ENCODE peak calls at places on chromosomes 11 and 22, in ten cellular contexts. One of them, this sample, is unnamed.

GRCh38 chr11:54946429-54946828 is 239.8 kb downstream of the OR4A5 start:
- DNase-seq in HS-27A: no peak
- DNase-seq in stimulated activated CD4-positive, alpha-beta T cell treated with anti-CD3 and anti-CD28 coated beads, Interleukin-15, amount 100 ng/mL, for 1 hour: no peak
- DNase-seq in stimulated activated CD8-positive, alpha-beta memory T cell treated with anti-CD3 and anti-CD28 coated beads, Interleukin-4, amount 100 ng/mL, for 4 hours: no peak
- DNase-seq in skeletal muscle cell: no peak
- DNase-seq in activated naive CD8-positive, alpha-beta T cell treated with anti-CD3 and anti-CD28 coated beads for 36 hours: no peak
- DNase-seq in GM12865: no peak
- DNase-seq in left ventricle myocardium inferior: no peak
- DNase-seq in HS-5: no peak
- DNase-seq in CD4-positive, CD25-positive, alpha-beta regulatory T cell: no peak
- DNase-seq in this sample: no peak

GRCh38 chr11:94450061-94450460 is 43.6 kb downstream of the MRE11 start:
- DNase-seq in HS-27A: no peak
- DNase-seq in stimulated activated CD4-positive, alpha-beta T cell treated with anti-CD3 and anti-CD28 coated beads, Interleukin-15, amount 100 ng/mL, for 1 hour: no peak
- DNase-seq in stimulated activated CD8-positive, alpha-beta memory T cell treated with anti-CD3 and anti-CD28 coated beads, Interleukin-4, amount 100 ng/mL, for 4 hours: no peak
- DNase-seq in skeletal muscle cell: peak
- DNase-seq in activated naive CD8-positive, alpha-beta T cell treated with anti-CD3 and anti-CD28 coated beads for 36 hours: no peak
- DNase-seq in GM12865: no peak
- DNase-seq in left ventricle myocardium inferior: no peak
- DNase-seq in HS-5: peak
- DNase-seq in CD4-positive, CD25-positive, alpha-beta regulatory T cell: no peak
- DNase-seq in this sample: no peak

GRCh38 chr11:126533560-126533959 is 178.1 kb downstream of the ST3GAL4 start:
- DNase-seq in HS-27A: no peak
- DNase-seq in stimulated activated CD4-positive, alpha-beta T cell treated with anti-CD3 and anti-CD28 coated beads, Interleukin-15, amount 100 ng/mL, for 1 hour: no peak
- DNase-seq in stimulated activated CD8-positive, alpha-beta memory T cell treated with anti-CD3 and anti-CD28 coated beads, Interleukin-4, amount 100 ng/mL, for 4 hours: no peak
- DNase-seq in skeletal muscle cell: no peak
- DNase-seq in activated naive CD8-positive, alpha-beta T cell treated with anti-CD3 and anti-CD28 coated beads for 36 hours: no peak
- DNase-seq in GM12865: no peak
- DNase-seq in left ventricle myocardium inferior: no peak
- DNase-seq in HS-5: no peak
- DNase-seq in CD4-positive, CD25-positive, alpha-beta regulatory T cell: no peak
- DNase-seq in this sample: no peak

GRCh38 chr11:94788396-94788795 is 20.2 kb downstream of the AMOTL1 start:
- DNase-seq in HS-27A: no peak
- DNase-seq in stimulated activated CD4-positive, alpha-beta T cell treated with anti-CD3 and anti-CD28 coated beads, Interleukin-15, amount 100 ng/mL, for 1 hour: no peak
- DNase-seq in stimulated activated CD8-positive, alpha-beta memory T cell treated with anti-CD3 and anti-CD28 coated beads, Interleukin-4, amount 100 ng/mL, for 4 hours: no peak
- DNase-seq in skeletal muscle cell: no peak
- DNase-seq in activated naive CD8-positive, alpha-beta T cell treated with anti-CD3 and anti-CD28 coated beads for 36 hours: no peak
- DNase-seq in GM12865: no peak
- DNase-seq in left ventricle myocardium inferior: no peak
- DNase-seq in HS-5: no peak
- DNase-seq in CD4-positive, CD25-positive, alpha-beta regulatory T cell: no peak
- DNase-seq in this sample: no peak

GRCh38 chr11:2445107-2445947 is 519 bp downstream of the KCNQ1 start:
- DNase-seq in HS-27A: no peak
- DNase-seq in stimulated activated CD4-positive, alpha-beta T cell treated with anti-CD3 and anti-CD28 coated beads, Interleukin-15, amount 100 ng/mL, for 1 hour: no peak
- DNase-seq in stimulated activated CD8-positive, alpha-beta memory T cell treated with anti-CD3 and anti-CD28 coated beads, Interleukin-4, amount 100 ng/mL, for 4 hours: no peak
- DNase-seq in skeletal muscle cell: no peak
- DNase-seq in activated naive CD8-positive, alpha-beta T cell treated with anti-CD3 and anti-CD28 coated beads for 36 hours: peak
- DNase-seq in GM12865: no peak
- DNase-seq in left ventricle myocardium inferior: no peak
- DNase-seq in HS-5: no peak
- DNase-seq in CD4-positive, CD25-positive, alpha-beta regulatory T cell: peak
- DNase-seq in this sample: peak

GRCh38 chr11:12074529-12075195 is 35.7 kb upstream of the MICAL2 start:
- DNase-seq in HS-27A: no peak
- DNase-seq in stimulated activated CD4-positive, alpha-beta T cell treated with anti-CD3 and anti-CD28 coated beads, Interleukin-15, amount 100 ng/mL, for 1 hour: no peak
- DNase-seq in stimulated activated CD8-positive, alpha-beta memory T cell treated with anti-CD3 and anti-CD28 coated beads, Interleukin-4, amount 100 ng/mL, for 4 hours: no peak
- DNase-seq in skeletal muscle cell: no peak
- DNase-seq in activated naive CD8-positive, alpha-beta T cell treated with anti-CD3 and anti-CD28 coated beads for 36 hours: no peak
- DNase-seq in GM12865: no peak
- DNase-seq in left ventricle myocardium inferior: no peak
- DNase-seq in HS-5: no peak
- DNase-seq in CD4-positive, CD25-positive, alpha-beta regulatory T cell: no peak
- DNase-seq in this sample: no peak

GRCh38 chr11:118497831-118498230 is 29.4 kb upstream of the TTC36 start:
- DNase-seq in HS-27A: peak
- DNase-seq in stimulated activated CD4-positive, alpha-beta T cell treated with anti-CD3 and anti-CD28 coated beads, Interleukin-15, amount 100 ng/mL, for 1 hour: no peak
- DNase-seq in stimulated activated CD8-positive, alpha-beta memory T cell treated with anti-CD3 and anti-CD28 coated beads, Interleukin-4, amount 100 ng/mL, for 4 hours: no peak
- DNase-seq in skeletal muscle cell: no peak
- DNase-seq in activated naive CD8-positive, alpha-beta T cell treated with anti-CD3 and anti-CD28 coated beads for 36 hours: no peak
- DNase-seq in GM12865: no peak
- DNase-seq in left ventricle myocardium inferior: no peak
- DNase-seq in HS-5: peak
- DNase-seq in CD4-positive, CD25-positive, alpha-beta regulatory T cell: no peak
- DNase-seq in this sample: no peak

GRCh38 chr22:35835998-35836691 is 118.5 kb downstream of the APOL5 start:
- DNase-seq in HS-27A: peak
- DNase-seq in stimulated activated CD4-positive, alpha-beta T cell treated with anti-CD3 and anti-CD28 coated beads, Interleukin-15, amount 100 ng/mL, for 1 hour: no peak
- DNase-seq in stimulated activated CD8-positive, alpha-beta memory T cell treated with anti-CD3 and anti-CD28 coated beads, Interleukin-4, amount 100 ng/mL, for 4 hours: no peak
- DNase-seq in skeletal muscle cell: peak
- DNase-seq in activated naive CD8-positive, alpha-beta T cell treated with anti-CD3 and anti-CD28 coated beads for 36 hours: no peak
- DNase-seq in GM12865: no peak
- DNase-seq in left ventricle myocardium inferior: peak
- DNase-seq in HS-5: peak
- DNase-seq in CD4-positive, CD25-positive, alpha-beta regulatory T cell: no peak
- DNase-seq in this sample: no peak

GRCh38 chr11:1548221-1549070 is 23.6 kb downstream of the DUSP8 start:
- DNase-seq in HS-27A: no peak
- DNase-seq in stimulated activated CD4-positive, alpha-beta T cell treated with anti-CD3 and anti-CD28 coated beads, Interleukin-15, amount 100 ng/mL, for 1 hour: no peak
- DNase-seq in stimulated activated CD8-positive, alpha-beta memory T cell treated with anti-CD3 and anti-CD28 coated beads, Interleukin-4, amount 100 ng/mL, for 4 hours: no peak
- DNase-seq in skeletal muscle cell: no peak
- DNase-seq in activated naive CD8-positive, alpha-beta T cell treated with anti-CD3 and anti-CD28 coated beads for 36 hours: no peak
- DNase-seq in GM12865: no peak
- DNase-seq in left ventricle myocardium inferior: peak
- DNase-seq in HS-5: no peak
- DNase-seq in CD4-positive, CD25-positive, alpha-beta regulatory T cell: no peak
- DNase-seq in this sample: no peak

GRCh38 chr11:116782728-116783127 is 5.1 kb downstream of the ZPR1 start:
- DNase-seq in HS-27A: no peak
- DNase-seq in stimulated activated CD4-positive, alpha-beta T cell treated with anti-CD3 and anti-CD28 coated beads, Interleukin-15, amount 100 ng/mL, for 1 hour: no peak
- DNase-seq in stimulated activated CD8-positive, alpha-beta memory T cell treated with anti-CD3 and anti-CD28 coated beads, Interleukin-4, amount 100 ng/mL, for 4 hours: no peak
- DNase-seq in skeletal muscle cell: no peak
- DNase-seq in activated naive CD8-positive, alpha-beta T cell treated with anti-CD3 and anti-CD28 coated beads for 36 hours: no peak
- DNase-seq in GM12865: peak
- DNase-seq in left ventricle myocardium inferior: no peak
- DNase-seq in HS-5: no peak
- DNase-seq in CD4-positive, CD25-positive, alpha-beta regulatory T cell: no peak
- DNase-seq in this sample: no peak

GRCh38 chr11:107719557-107720304 is 7.9 kb upstream of the SLN start:
- DNase-seq in HS-27A: no peak
- DNase-seq in stimulated activated CD4-positive, alpha-beta T cell treated with anti-CD3 and anti-CD28 coated beads, Interleukin-15, amount 100 ng/mL, for 1 hour: no peak
- DNase-seq in stimulated activated CD8-positive, alpha-beta memory T cell treated with anti-CD3 and anti-CD28 coated beads, Interleukin-4, amount 100 ng/mL, for 4 hours: no peak
- DNase-seq in skeletal muscle cell: no peak
- DNase-seq in activated naive CD8-positive, alpha-beta T cell treated with anti-CD3 and anti-CD28 coated beads for 36 hours: no peak
- DNase-seq in GM12865: no peak
- DNase-seq in left ventricle myocardium inferior: no peak
- DNase-seq in HS-5: no peak
- DNase-seq in CD4-positive, CD25-positive, alpha-beta regulatory T cell: no peak
- DNase-seq in this sample: no peak

GRCh38 chr11:68314203-68314885 is 2.0 kb downstream of the LRP5 start:
- DNase-seq in HS-27A: no peak
- DNase-seq in stimulated activated CD4-positive, alpha-beta T cell treated with anti-CD3 and anti-CD28 coated beads, Interleukin-15, amount 100 ng/mL, for 1 hour: no peak
- DNase-seq in stimulated activated CD8-positive, alpha-beta memory T cell treated with anti-CD3 and anti-CD28 coated beads, Interleukin-4, amount 100 ng/mL, for 4 hours: no peak
- DNase-seq in skeletal muscle cell: no peak
- DNase-seq in activated naive CD8-positive, alpha-beta T cell treated with anti-CD3 and anti-CD28 coated beads for 36 hours: no peak
- DNase-seq in GM12865: no peak
- DNase-seq in left ventricle myocardium inferior: no peak
- DNase-seq in HS-5: no peak
- DNase-seq in CD4-positive, CD25-positive, alpha-beta regulatory T cell: no peak
- DNase-seq in this sample: no peak

GRCh38 chr11:113884361-113884836 is 9.0 kb upstream of the USP28 start:
- DNase-seq in HS-27A: no peak
- DNase-seq in stimulated activated CD4-positive, alpha-beta T cell treated with anti-CD3 and anti-CD28 coated beads, Interleukin-15, amount 100 ng/mL, for 1 hour: no peak
- DNase-seq in stimulated activated CD8-positive, alpha-beta memory T cell treated with anti-CD3 and anti-CD28 coated beads, Interleukin-4, amount 100 ng/mL, for 4 hours: no peak
- DNase-seq in skeletal muscle cell: no peak
- DNase-seq in activated naive CD8-positive, alpha-beta T cell treated with anti-CD3 and anti-CD28 coated beads for 36 hours: no peak
- DNase-seq in GM12865: no peak
- DNase-seq in left ventricle myocardium inferior: no peak
- DNase-seq in HS-5: no peak
- DNase-seq in CD4-positive, CD25-positive, alpha-beta regulatory T cell: no peak
- DNase-seq in this sample: no peak

GRCh38 chr11:69637956-69638871 is 2.7 kb upstream of the CCND1 start:
- DNase-seq in HS-27A: no peak
- DNase-seq in stimulated activated CD4-positive, alpha-beta T cell treated with anti-CD3 and anti-CD28 coated beads, Interleukin-15, amount 100 ng/mL, for 1 hour: no peak
- DNase-seq in stimulated activated CD8-positive, alpha-beta memory T cell treated with anti-CD3 and anti-CD28 coated beads, Interleukin-4, amount 100 ng/mL, for 4 hours: no peak
- DNase-seq in skeletal muscle cell: peak
- DNase-seq in activated naive CD8-positive, alpha-beta T cell treated with anti-CD3 and anti-CD28 coated beads for 36 hours: no peak
- DNase-seq in GM12865: no peak
- DNase-seq in left ventricle myocardium inferior: peak
- DNase-seq in HS-5: no peak
- DNase-seq in CD4-positive, CD25-positive, alpha-beta regulatory T cell: no peak
- DNase-seq in this sample: no peak

GRCh38 chr11:113603277-113604059 is 102.6 kb downstream of the TMPRSS5 start:
- DNase-seq in HS-27A: no peak
- DNase-seq in stimulated activated CD4-positive, alpha-beta T cell treated with anti-CD3 and anti-CD28 coated beads, Interleukin-15, amount 100 ng/mL, for 1 hour: no peak
- DNase-seq in stimulated activated CD8-positive, alpha-beta memory T cell treated with anti-CD3 and anti-CD28 coated beads, Interleukin-4, amount 100 ng/mL, for 4 hours: no peak
- DNase-seq in skeletal muscle cell: no peak
- DNase-seq in activated naive CD8-positive, alpha-beta T cell treated with anti-CD3 and anti-CD28 coated beads for 36 hours: no peak
- DNase-seq in GM12865: no peak
- DNase-seq in left ventricle myocardium inferior: peak
- DNase-seq in HS-5: peak
- DNase-seq in CD4-positive, CD25-positive, alpha-beta regulatory T cell: no peak
- DNase-seq in this sample: no peak

GRCh38 chr11:11500744-11501487 is 120.9 kb downstream of the GALNT18 start:
- DNase-seq in HS-27A: no peak
- DNase-seq in stimulated activated CD4-positive, alpha-beta T cell treated with anti-CD3 and anti-CD28 coated beads, Interleukin-15, amount 100 ng/mL, for 1 hour: no peak
- DNase-seq in stimulated activated CD8-positive, alpha-beta memory T cell treated with anti-CD3 and anti-CD28 coated beads, Interleukin-4, amount 100 ng/mL, for 4 hours: no peak
- DNase-seq in skeletal muscle cell: no peak
- DNase-seq in activated naive CD8-positive, alpha-beta T cell treated with anti-CD3 and anti-CD28 coated beads for 36 hours: no peak
- DNase-seq in GM12865: no peak
- DNase-seq in left ventricle myocardium inferior: no peak
- DNase-seq in HS-5: no peak
- DNase-seq in CD4-positive, CD25-positive, alpha-beta regulatory T cell: no peak
- DNase-seq in this sample: no peak

This sample was measured in activated naive CD4-positive, alpha-beta T cell treated with Interleukin-2 at 50 U/mL for 16 hours.